ENCODE peak calls at places on chromosomes 11 and 22, in nine cellular contexts. One of them, this sample, is unnamed.

GRCh38 chr11:111441443-111441842 is 62.4 kb upstream of the POU2AF1 start:
- DNase-seq in upper lobe of right lung: no peak
- DNase-seq in A549: peak
- DNase-seq in RWPE1: no peak
- DNase-seq in transverse colon: no peak
- DNase-seq in left ventricle myocardium inferior: no peak
- DNase-seq in testis: no peak
- DNase-seq in thoracic aorta: no peak
- DNase-seq in CD4-positive, alpha-beta T cell: no peak
- DNase-seq in this sample: peak

GRCh38 chr11:124174001-124174400 is 9.1 kb upstream of the OR10D3 start:
- DNase-seq in upper lobe of right lung: no peak
- DNase-seq in A549: peak
- DNase-seq in RWPE1: peak
- DNase-seq in transverse colon: no peak
- DNase-seq in left ventricle myocardium inferior: no peak
- DNase-seq in testis: no peak
- DNase-seq in thoracic aorta: no peak
- DNase-seq in CD4-positive, alpha-beta T cell: no peak
- DNase-seq in this sample: peak

GRCh38 chr11:82494988-82495432 is 238.7 kb downstream of the FAM181B start:
- DNase-seq in upper lobe of right lung: no peak
- DNase-seq in A549: peak
- DNase-seq in RWPE1: no peak
- DNase-seq in transverse colon: no peak
- DNase-seq in left ventricle myocardium inferior: no peak
- DNase-seq in testis: no peak
- DNase-seq in thoracic aorta: no peak
- DNase-seq in CD4-positive, alpha-beta T cell: no peak
- DNase-seq in this sample: peak

GRCh38 chr11:61951484-61952135 is 1.5 kb downstream of the BEST1 start:
- DNase-seq in upper lobe of right lung: no peak
- DNase-seq in A549: no peak
- DNase-seq in RWPE1: no peak
- DNase-seq in transverse colon: no peak
- DNase-seq in left ventricle myocardium inferior: no peak
- DNase-seq in testis: no peak
- DNase-seq in thoracic aorta: no peak
- DNase-seq in CD4-positive, alpha-beta T cell: no peak
- DNase-seq in this sample: no peak

GRCh38 chr11:61549662-61550568 is 31.0 kb downstream of the SYT7 start:
- DNase-seq in upper lobe of right lung: no peak
- DNase-seq in A549: no peak
- DNase-seq in RWPE1: no peak
- DNase-seq in transverse colon: no peak
- DNase-seq in left ventricle myocardium inferior: peak
- DNase-seq in testis: no peak
- DNase-seq in thoracic aorta: no peak
- DNase-seq in CD4-positive, alpha-beta T cell: no peak
- DNase-seq in this sample: no peak

GRCh38 chr22:21045585-21046294 is at the start of gene LRRC74B:
- DNase-seq in upper lobe of right lung: peak
- DNase-seq in A549: peak
- DNase-seq in RWPE1: peak
- DNase-seq in transverse colon: peak
- DNase-seq in left ventricle myocardium inferior: peak
- DNase-seq in testis: peak
- DNase-seq in thoracic aorta: peak
- DNase-seq in CD4-positive, alpha-beta T cell: peak
- DNase-seq in this sample: peak

GRCh38 chr11:12552677-12553076 is 121.5 kb upstream of the TEAD1 start:
- DNase-seq in upper lobe of right lung: no peak
- DNase-seq in A549: no peak
- DNase-seq in RWPE1: no peak
- DNase-seq in transverse colon: peak
- DNase-seq in left ventricle myocardium inferior: no peak
- DNase-seq in testis: peak
- DNase-seq in thoracic aorta: no peak
- DNase-seq in CD4-positive, alpha-beta T cell: no peak
- DNase-seq in this sample: no peak

GRCh38 chr22:34804588-34804987 is 261.4 kb upstream of the ISX start:
- DNase-seq in upper lobe of right lung: no peak
- DNase-seq in A549: no peak
- DNase-seq in RWPE1: no peak
- DNase-seq in transverse colon: no peak
- DNase-seq in left ventricle myocardium inferior: no peak
- DNase-seq in testis: no peak
- DNase-seq in thoracic aorta: no peak
- DNase-seq in CD4-positive, alpha-beta T cell: no peak
- DNase-seq in this sample: no peak

GRCh38 chr22:17097701-17098100 is 12.9 kb downstream of the IL17RA start:
- DNase-seq in upper lobe of right lung: peak
- DNase-seq in A549: no peak
- DNase-seq in RWPE1: no peak
- DNase-seq in transverse colon: no peak
- DNase-seq in left ventricle myocardium inferior: no peak
- DNase-seq in testis: no peak
- DNase-seq in thoracic aorta: no peak
- DNase-seq in CD4-positive, alpha-beta T cell: no peak
- DNase-seq in this sample: no peak

GRCh38 chr11:122979103-122979814 is 2.4 kb downstream of the BSX start:
- DNase-seq in upper lobe of right lung: no peak
- DNase-seq in A549: no peak
- DNase-seq in RWPE1: no peak
- DNase-seq in transverse colon: no peak
- DNase-seq in left ventricle myocardium inferior: no peak
- DNase-seq in testis: no peak
- DNase-seq in thoracic aorta: no peak
- DNase-seq in CD4-positive, alpha-beta T cell: no peak
- DNase-seq in this sample: no peak

GRCh38 chr11:36243641-36244040 is 45.6 kb downstream of the COMMD9 start:
- DNase-seq in upper lobe of right lung: no peak
- DNase-seq in A549: no peak
- DNase-seq in RWPE1: no peak
- DNase-seq in transverse colon: no peak
- DNase-seq in left ventricle myocardium inferior: no peak
- DNase-seq in testis: no peak
- DNase-seq in thoracic aorta: no peak
- DNase-seq in CD4-positive, alpha-beta T cell: no peak
- DNase-seq in this sample: no peak

GRCh38 chr22:20853236-20853660 is 5.4 kb downstream of the PI4KA start:
- DNase-seq in upper lobe of right lung: no peak
- DNase-seq in A549: no peak
- DNase-seq in RWPE1: no peak
- DNase-seq in transverse colon: no peak
- DNase-seq in left ventricle myocardium inferior: no peak
- DNase-seq in testis: no peak
- DNase-seq in thoracic aorta: no peak
- DNase-seq in CD4-positive, alpha-beta T cell: no peak
- DNase-seq in this sample: no peak

GRCh38 chr11:129992161-129992944 is 10.3 kb downstream of the PRDM10 start:
- DNase-seq in upper lobe of right lung: no peak
- DNase-seq in A549: peak
- DNase-seq in RWPE1: peak
- DNase-seq in transverse colon: peak
- DNase-seq in left ventricle myocardium inferior: no peak
- DNase-seq in testis: no peak
- DNase-seq in thoracic aorta: no peak
- DNase-seq in CD4-positive, alpha-beta T cell: peak
- DNase-seq in this sample: no peak

GRCh38 chr22:17381237-17381913 is 12.1 kb downstream of the CECR2 start:
- DNase-seq in upper lobe of right lung: no peak
- DNase-seq in A549: no peak
- DNase-seq in RWPE1: no peak
- DNase-seq in transverse colon: no peak
- DNase-seq in left ventricle myocardium inferior: no peak
- DNase-seq in testis: no peak
- DNase-seq in thoracic aorta: no peak
- DNase-seq in CD4-positive, alpha-beta T cell: no peak
- DNase-seq in this sample: no peak

GRCh38 chr11:94550513-94550912 is 6.8 kb downstream of the FUT4 start:
- DNase-seq in upper lobe of right lung: no peak
- DNase-seq in A549: no peak
- DNase-seq in RWPE1: no peak
- DNase-seq in transverse colon: no peak
- DNase-seq in left ventricle myocardium inferior: no peak
- DNase-seq in testis: no peak
- DNase-seq in thoracic aorta: no peak
- DNase-seq in CD4-positive, alpha-beta T cell: no peak
- DNase-seq in this sample: no peak

GRCh38 chr11:72696866-72697428 is 22.7 kb upstream of the PDE2A start:
- DNase-seq in upper lobe of right lung: no peak
- DNase-seq in A549: no peak
- DNase-seq in RWPE1: no peak
- DNase-seq in transverse colon: no peak
- DNase-seq in left ventricle myocardium inferior: peak
- DNase-seq in testis: peak
- DNase-seq in thoracic aorta: no peak
- DNase-seq in CD4-positive, alpha-beta T cell: no peak
- DNase-seq in this sample: no peak

GRCh38 chr11:17633987-17634775 is 85.2 kb upstream of the MYOD1 start:
- DNase-seq in upper lobe of right lung: peak
- DNase-seq in A549: no peak
- DNase-seq in RWPE1: no peak
- DNase-seq in transverse colon: no peak
- DNase-seq in left ventricle myocardium inferior: no peak
- DNase-seq in testis: no peak
- DNase-seq in thoracic aorta: no peak
- DNase-seq in CD4-positive, alpha-beta T cell: no peak
- DNase-seq in this sample: no peak

DNA sequence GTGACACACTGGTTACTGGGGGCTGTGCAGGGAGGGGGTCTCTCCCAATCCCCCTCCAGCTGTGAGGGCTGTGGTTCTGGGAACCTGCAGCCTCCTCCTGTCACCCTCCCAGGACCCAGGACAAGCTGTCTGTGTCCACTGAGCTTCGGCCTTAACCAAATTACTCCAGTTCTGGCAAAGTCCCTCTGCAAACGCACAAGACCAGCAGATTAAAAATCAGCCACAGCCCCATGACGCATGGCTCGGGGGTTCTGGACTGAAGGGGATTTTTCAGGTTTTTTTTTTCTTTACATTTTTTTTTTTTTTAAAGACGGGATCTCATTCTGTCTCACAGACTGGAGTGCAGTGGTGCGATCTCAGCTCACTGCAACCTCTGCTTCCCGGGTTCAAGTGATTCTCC is 32.2 kb upstream of the A4GALT start:
- DNase-seq in upper lobe of right lung: no peak
- DNase-seq in A549: no peak
- DNase-seq in RWPE1: no peak
- DNase-seq in transverse colon: no peak
- DNase-seq in left ventricle myocardium inferior: no peak
- DNase-seq in testis: no peak
- DNase-seq in thoracic aorta: no peak
- DNase-seq in CD4-positive, alpha-beta T cell: no peak
- DNase-seq in this sample: no peak
- H3K27ac ChIP-seq in upper lobe of right lung: peak
- H3K27ac ChIP-seq in A549: peak
- H3K27ac ChIP-seq in RWPE1: peak
- H3K27ac ChIP-seq in transverse colon: peak
- H3K27ac ChIP-seq in left ventricle myocardium inferior: peak
- H3K27ac ChIP-seq in testis: peak
- H3K27ac ChIP-seq in thoracic aorta: no peak
- H3K27ac ChIP-seq in CD4-positive, alpha-beta T cell: no peak
- H3K27ac ChIP-seq in this sample: no peak

GRCh38 chr11:121792185-121792584 is 323.8 kb downstream of the BLID start:
- DNase-seq in upper lobe of right lung: no peak
- DNase-seq in A549: no peak
- DNase-seq in RWPE1: no peak
- DNase-seq in transverse colon: no peak
- DNase-seq in left ventricle myocardium inferior: no peak
- DNase-seq in testis: no peak
- DNase-seq in thoracic aorta: no peak
- DNase-seq in CD4-positive, alpha-beta T cell: no peak
- DNase-seq in this sample: no peak
- H3K27ac ChIP-seq in upper lobe of right lung: no peak
- H3K27ac ChIP-seq in A549: no peak
- H3K27ac ChIP-seq in RWPE1: no peak
- H3K27ac ChIP-seq in transverse colon: no peak
- H3K27ac ChIP-seq in left ventricle myocardium inferior: no peak
- H3K27ac ChIP-seq in testis: no peak
- H3K27ac ChIP-seq in thoracic aorta: no peak
- H3K27ac ChIP-seq in CD4-positive, alpha-beta T cell: no peak
- H3K27ac ChIP-seq in this sample: no peak

DNA sequence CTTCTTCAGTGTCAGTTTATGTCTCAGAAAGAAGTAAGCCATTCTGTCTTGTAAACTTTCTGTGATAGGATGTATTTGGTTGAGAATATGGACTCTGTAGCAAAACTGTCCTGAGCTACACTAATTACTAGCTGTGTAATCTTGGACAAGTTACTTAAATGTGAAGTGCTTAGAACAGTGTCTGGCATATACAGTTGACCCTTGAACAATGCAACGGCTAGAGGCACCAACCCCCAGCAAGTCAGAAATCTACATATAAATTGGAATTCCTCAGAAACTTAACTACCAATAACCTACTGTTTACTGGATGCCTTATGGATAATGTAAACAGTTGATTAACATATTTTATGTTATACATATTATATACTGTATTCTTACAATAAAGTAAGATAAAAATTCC is 68.7 kb upstream of the GRK2 start:
- DNase-seq in upper lobe of right lung: no peak
- DNase-seq in A549: no peak
- DNase-seq in RWPE1: no peak
- DNase-seq in transverse colon: no peak
- DNase-seq in left ventricle myocardium inferior: no peak
- DNase-seq in testis: no peak
- DNase-seq in thoracic aorta: no peak
- DNase-seq in CD4-positive, alpha-beta T cell: no peak
- DNase-seq in this sample: no peak
- H3K27ac ChIP-seq in upper lobe of right lung: no peak
- H3K27ac ChIP-seq in A549: no peak
- H3K27ac ChIP-seq in RWPE1: no peak
- H3K27ac ChIP-seq in transverse colon: no peak
- H3K27ac ChIP-seq in left ventricle myocardium inferior: no peak
- H3K27ac ChIP-seq in testis: no peak
- H3K27ac ChIP-seq in thoracic aorta: no peak
- H3K27ac ChIP-seq in CD4-positive, alpha-beta T cell: no peak
- H3K27ac ChIP-seq in this sample: no peak

DNA sequence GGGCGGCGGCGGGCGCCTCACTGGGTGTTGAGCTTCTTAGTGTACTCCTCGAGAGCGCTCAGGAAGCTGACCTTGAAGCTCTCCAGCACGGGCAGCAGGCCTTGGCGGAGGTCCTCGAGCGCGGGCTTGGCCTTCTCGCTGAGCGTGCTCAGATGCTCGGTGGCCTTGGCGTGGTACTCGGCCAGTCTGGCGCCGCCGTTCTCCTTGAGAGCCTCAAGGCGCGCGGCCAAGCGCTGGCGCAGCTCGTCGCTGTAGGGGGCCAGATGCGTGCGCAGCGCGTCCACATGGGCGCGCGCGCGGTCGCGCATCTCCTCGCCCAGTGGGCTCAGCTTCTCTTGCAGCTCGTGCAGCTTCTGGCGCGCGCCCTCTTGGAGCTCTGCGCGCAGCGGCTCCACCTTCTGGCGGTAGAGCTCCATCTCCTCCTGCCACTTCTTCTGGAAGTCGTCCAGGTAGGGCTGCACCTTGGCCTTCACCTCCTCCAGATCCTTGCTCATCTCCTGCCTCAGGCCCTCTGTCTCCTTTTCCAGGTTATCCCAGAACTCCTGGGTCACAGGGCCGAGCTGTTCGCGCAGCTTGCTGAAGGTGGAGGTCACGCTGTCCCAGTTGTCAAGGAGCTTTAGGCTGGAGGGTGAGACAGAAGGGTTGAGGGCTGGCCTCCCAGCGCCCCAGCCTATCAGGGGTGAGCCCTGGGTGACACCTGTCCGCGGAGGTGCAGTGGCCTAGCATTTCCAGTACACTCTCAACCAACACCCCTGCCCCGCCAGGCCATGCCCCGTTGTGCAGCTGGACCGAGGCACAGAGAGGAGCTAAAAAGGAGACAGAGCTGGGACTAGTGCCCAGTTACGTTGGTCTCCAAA is 1.4 kb downstream of the APOA1 start:
- DNase-seq in upper lobe of right lung: peak
- DNase-seq in A549: peak
- DNase-seq in RWPE1: peak
- DNase-seq in transverse colon: peak
- DNase-seq in left ventricle myocardium inferior: peak
- DNase-seq in testis: peak
- DNase-seq in thoracic aorta: peak
- DNase-seq in CD4-positive, alpha-beta T cell: peak
- DNase-seq in this sample: no peak
- H3K27ac ChIP-seq in upper lobe of right lung: peak
- H3K27ac ChIP-seq in A549: peak
- H3K27ac ChIP-seq in RWPE1: peak
- H3K27ac ChIP-seq in transverse colon: peak
- H3K27ac ChIP-seq in left ventricle myocardium inferior: peak
- H3K27ac ChIP-seq in testis: peak
- H3K27ac ChIP-seq in thoracic aorta: peak
- H3K27ac ChIP-seq in CD4-positive, alpha-beta T cell: no peak
- H3K27ac ChIP-seq in this sample: no peak

This sample was measured in epithelial cell of prostate.